ENCODE peak calls at places on chromosomes 7 and 10, in five cellular contexts. One of them, this sample, is unnamed.

GRCh38 chr7:127252380-127252718 is 392 bp downstream of the GRM8 start:
- DNase-seq in pancreas: peak
- DNase-seq in dermis blood vessel endothelial cell: no peak
- DNase-seq in left ventricle myocardium superior: no peak
- DNase-seq in C1 segment of cervical spinal cord: no peak
- DNase-seq in this sample: no peak

GRCh38 chr10:76624470-76624869 is 1013.1 kb downstream of the KCNMA1 start:
- DNase-seq in left ventricle myocardium superior: no peak
- DNase-seq in pancreas: no peak
- DNase-seq in dermis blood vessel endothelial cell: no peak
- DNase-seq in C1 segment of cervical spinal cord: no peak
- DNase-seq in this sample: no peak

GRCh38 chr7:18700147-18700546 is 204.6 kb downstream of the HDAC9 start:
- DNase-seq in pancreas: no peak
- DNase-seq in left ventricle myocardium superior: no peak
- DNase-seq in dermis blood vessel endothelial cell: peak
- DNase-seq in C1 segment of cervical spinal cord: no peak
- DNase-seq in this sample: no peak

GRCh38 chr7:14507617-14508016 is 394.9 kb downstream of the DGKB start:
- DNase-seq in C1 segment of cervical spinal cord: no peak
- DNase-seq in dermis blood vessel endothelial cell: no peak
- DNase-seq in pancreas: peak
- DNase-seq in left ventricle myocardium superior: no peak
- DNase-seq in this sample: no peak

GRCh38 chr7:66283003-66283920 is 78.1 kb downstream of the TPST1 start:
- DNase-seq in dermis blood vessel endothelial cell: peak
- DNase-seq in pancreas: no peak
- DNase-seq in C1 segment of cervical spinal cord: no peak
- DNase-seq in left ventricle myocardium superior: no peak
- DNase-seq in this sample: no peak

GRCh38 chr10:16828731-16829175 is 11.5 kb upstream of the RSU1 start:
- DNase-seq in left ventricle myocardium superior: peak
- DNase-seq in C1 segment of cervical spinal cord: no peak
- DNase-seq in pancreas: no peak
- DNase-seq in dermis blood vessel endothelial cell: peak
- DNase-seq in this sample: no peak

GRCh38 chr7:51077951-51078350 is 238.7 kb downstream of the COBL start:
- DNase-seq in pancreas: no peak
- DNase-seq in C1 segment of cervical spinal cord: no peak
- DNase-seq in left ventricle myocardium superior: no peak
- DNase-seq in dermis blood vessel endothelial cell: no peak
- DNase-seq in this sample: no peak

GRCh38 chr7:144127714-144128334 is 4.8 kb downstream of the OR2A14 start:
- DNase-seq in dermis blood vessel endothelial cell: peak
- DNase-seq in left ventricle myocardium superior: peak
- DNase-seq in pancreas: peak
- DNase-seq in C1 segment of cervical spinal cord: no peak
- DNase-seq in this sample: peak

GRCh38 chr7:97145068-97145467 is 27.6 kb downstream of the SDHAF3 start:
- DNase-seq in dermis blood vessel endothelial cell: peak
- DNase-seq in C1 segment of cervical spinal cord: no peak
- DNase-seq in pancreas: no peak
- DNase-seq in left ventricle myocardium superior: no peak
- DNase-seq in this sample: peak

GRCh38 chr10:74674892-74675291 is 151.5 kb upstream of the KAT6B start:
- DNase-seq in left ventricle myocardium superior: no peak
- DNase-seq in C1 segment of cervical spinal cord: no peak
- DNase-seq in dermis blood vessel endothelial cell: no peak
- DNase-seq in pancreas: no peak
- DNase-seq in this sample: no peak

GRCh38 chr10:69492746-69493462 is 41.6 kb downstream of the TSPAN15 start:
- DNase-seq in C1 segment of cervical spinal cord: no peak
- DNase-seq in left ventricle myocardium superior: peak
- DNase-seq in pancreas: no peak
- DNase-seq in dermis blood vessel endothelial cell: no peak
- DNase-seq in this sample: no peak

GRCh38 chr10:95963992-95964391 is 56.2 kb downstream of the CC2D2B start:
- DNase-seq in left ventricle myocardium superior: no peak
- DNase-seq in C1 segment of cervical spinal cord: no peak
- DNase-seq in dermis blood vessel endothelial cell: no peak
- DNase-seq in pancreas: no peak
- DNase-seq in this sample: no peak

GRCh38 chr10:75660833-75661232 is 229.4 kb downstream of the LRMDA start:
- DNase-seq in dermis blood vessel endothelial cell: no peak
- DNase-seq in left ventricle myocardium superior: no peak
- DNase-seq in C1 segment of cervical spinal cord: no peak
- DNase-seq in pancreas: no peak
- DNase-seq in this sample: no peak

GRCh38 chr7:73774923-73775322 is 4.9 kb upstream of the CLDN3 start:
- DNase-seq in C1 segment of cervical spinal cord: no peak
- DNase-seq in pancreas: no peak
- DNase-seq in dermis blood vessel endothelial cell: peak
- DNase-seq in left ventricle myocardium superior: no peak
- DNase-seq in this sample: no peak

GRCh38 chr10:90930070-90930837 is 9.4 kb upstream of the ANKRD1 start:
- DNase-seq in left ventricle myocardium superior: no peak
- DNase-seq in C1 segment of cervical spinal cord: no peak
- DNase-seq in pancreas: no peak
- DNase-seq in dermis blood vessel endothelial cell: peak
- DNase-seq in this sample: no peak